ENCODE peak calls at places on chromosomes 2 and 18, in four cellular contexts. One of them, this sample, is unnamed.

GRCh38 chr18:12911025-12911927 is 27.2 kb upstream of the PTPN2 start:
- DNase-seq in mesothelial cell of epicardium: no peak
- DNase-seq in ovary: peak; percentile 40
- DNase-seq in CD8-positive, alpha-beta T cell: peak; percentile 58
- DNase-seq in this sample: peak; percentile 32

GRCh38 chr2:230326453-230327417 is at the start of gene SP140L:
- DNase-seq in mesothelial cell of epicardium: no peak
- DNase-seq in ovary: peak; percentile 80
- DNase-seq in CD8-positive, alpha-beta T cell: peak; percentile 81
- DNase-seq in this sample: peak; percentile 51

GRCh38 chr2:101520246-101520645 is 45.3 kb upstream of the RFX8 start:
- DNase-seq in mesothelial cell of epicardium: no peak
- DNase-seq in ovary: no peak
- DNase-seq in CD8-positive, alpha-beta T cell: no peak
- DNase-seq in this sample: no peak

GRCh38 chr18:905307-905947 is 756 bp downstream of the ADCYAP1 start:
- DNase-seq in mesothelial cell of epicardium: no peak
- DNase-seq in ovary: no peak
- DNase-seq in CD8-positive, alpha-beta T cell: no peak
- DNase-seq in this sample: peak; percentile 4

GRCh38 chr2:65919579-65920188 is 487.3 kb upstream of the SPRED2 start:
- DNase-seq in mesothelial cell of epicardium: no peak
- DNase-seq in ovary: no peak
- DNase-seq in CD8-positive, alpha-beta T cell: no peak
- DNase-seq in this sample: no peak

GRCh38 chr18:13103366-13103765 is 112.2 kb downstream of the CEP192 start:
- DNase-seq in mesothelial cell of epicardium: no peak
- DNase-seq in ovary: no peak
- DNase-seq in CD8-positive, alpha-beta T cell: no peak
- DNase-seq in this sample: no peak

GRCh38 chr2:102975996-102976636 is 214.3 kb downstream of the TMEM182 start:
- DNase-seq in mesothelial cell of epicardium: peak; percentile 39
- DNase-seq in ovary: no peak
- DNase-seq in CD8-positive, alpha-beta T cell: no peak
- DNase-seq in this sample: no peak

GRCh38 chr2:232465061-232465460 is 9.1 kb downstream of the ALPI start:
- DNase-seq in mesothelial cell of epicardium: no peak
- DNase-seq in ovary: no peak
- DNase-seq in CD8-positive, alpha-beta T cell: no peak
- DNase-seq in this sample: no peak

GRCh38 chr18:74540689-74541421 is 6.6 kb downstream of the CNDP1 start:
- DNase-seq in mesothelial cell of epicardium: no peak
- DNase-seq in ovary: no peak
- DNase-seq in CD8-positive, alpha-beta T cell: no peak
- DNase-seq in this sample: no peak

GRCh38 chr2:60002158-60002867 is 551.1 kb downstream of the BCL11A start:
- DNase-seq in mesothelial cell of epicardium: no peak
- DNase-seq in ovary: no peak
- DNase-seq in CD8-positive, alpha-beta T cell: no peak
- DNase-seq in this sample: no peak

GRCh38 chr18:9147440-9148238 is 11.1 kb downstream of the ANKRD12 start:
- DNase-seq in mesothelial cell of epicardium: no peak
- DNase-seq in ovary: no peak
- DNase-seq in CD8-positive, alpha-beta T cell: no peak
- DNase-seq in this sample: no peak

GRCh38 chr2:137986268-137986667 is 22.0 kb downstream of the HNMT start:
- DNase-seq in mesothelial cell of epicardium: no peak
- DNase-seq in ovary: no peak
- DNase-seq in CD8-positive, alpha-beta T cell: no peak
- DNase-seq in this sample: no peak

GRCh38 chr2:197838036-197838435 is 33.6 kb downstream of the PLCL1 start:
- DNase-seq in mesothelial cell of epicardium: no peak
- DNase-seq in ovary: no peak
- DNase-seq in CD8-positive, alpha-beta T cell: no peak
- DNase-seq in this sample: peak; percentile 27

GRCh38 chr18:23053756-23054457 is 81.4 kb upstream of the CABLES1 start:
- DNase-seq in mesothelial cell of epicardium: peak; percentile 47
- DNase-seq in ovary: no peak
- DNase-seq in CD8-positive, alpha-beta T cell: no peak
- DNase-seq in this sample: no peak

GRCh38 chr18:23530195-23530594 is 26.9 kb downstream of the RMC1 start:
- DNase-seq in mesothelial cell of epicardium: no peak
- DNase-seq in ovary: no peak
- DNase-seq in CD8-positive, alpha-beta T cell: no peak
- DNase-seq in this sample: no peak

GRCh38 chr2:119823734-119824334 is 64.1 kb downstream of the PTPN4 start:
- DNase-seq in mesothelial cell of epicardium: no peak
- DNase-seq in ovary: no peak
- DNase-seq in CD8-positive, alpha-beta T cell: peak; percentile 42
- DNase-seq in this sample: no peak

GRCh38 chr2:138522556-138522955 is 21.0 kb downstream of the SPOPL start:
- DNase-seq in mesothelial cell of epicardium: no peak
- DNase-seq in ovary: no peak
- DNase-seq in CD8-positive, alpha-beta T cell: no peak
- DNase-seq in this sample: no peak

GRCh38 chr2:124145982-124146381 is 120.9 kb downstream of the CNTNAP5 start:
- DNase-seq in mesothelial cell of epicardium: no peak
- DNase-seq in ovary: no peak
- DNase-seq in CD8-positive, alpha-beta T cell: no peak
- DNase-seq in this sample: no peak

GRCh38 chr2:200369886-200370285 is 63.4 kb downstream of the SPATS2L start:
- DNase-seq in mesothelial cell of epicardium: no peak
- DNase-seq in ovary: no peak
- DNase-seq in CD8-positive, alpha-beta T cell: no peak
- DNase-seq in this sample: no peak

GRCh38 chr2:105935048-105935447 is 190.3 kb downstream of the NCK2 start:
- DNase-seq in mesothelial cell of epicardium: no peak
- DNase-seq in ovary: no peak
- DNase-seq in CD8-positive, alpha-beta T cell: no peak
- DNase-seq in this sample: no peak

GRCh38 chr2:1802046-1802445 is 57.7 kb upstream of the PXDN start:
- DNase-seq in mesothelial cell of epicardium: no peak
- DNase-seq in ovary: no peak
- DNase-seq in CD8-positive, alpha-beta T cell: no peak
- DNase-seq in this sample: no peak

GRCh38 chr18:6054443-6054842 is 159.1 kb upstream of the TMEM200C start:
- DNase-seq in mesothelial cell of epicardium: no peak
- DNase-seq in ovary: no peak
- DNase-seq in CD8-positive, alpha-beta T cell: no peak
- DNase-seq in this sample: no peak

GRCh38 chr2:42254186-42254911 is 85.2 kb downstream of the EML4 start:
- DNase-seq in mesothelial cell of epicardium: no peak
- DNase-seq in ovary: no peak
- DNase-seq in CD8-positive, alpha-beta T cell: no peak
- DNase-seq in this sample: no peak

GRCh38 chr18:42474577-42474976 is 519.5 kb downstream of the PIK3C3 start:
- DNase-seq in mesothelial cell of epicardium: no peak
- DNase-seq in ovary: no peak
- DNase-seq in CD8-positive, alpha-beta T cell: no peak
- DNase-seq in this sample: no peak

GRCh38 chr2:96103906-96104861 is 12.2 kb downstream of the ADRA2B start:
- DNase-seq in mesothelial cell of epicardium: no peak
- DNase-seq in ovary: peak; percentile 8
- DNase-seq in CD8-positive, alpha-beta T cell: no peak
- DNase-seq in this sample: no peak

GRCh38 chr2:62205554-62205953 is 9.6 kb downstream of the B3GNT2 start:
- DNase-seq in mesothelial cell of epicardium: no peak
- DNase-seq in ovary: no peak
- DNase-seq in CD8-positive, alpha-beta T cell: no peak
- DNase-seq in this sample: no peak

GRCh38 chr2:200288670-200289429 is 17.6 kb upstream of the SPATS2L start:
- DNase-seq in mesothelial cell of epicardium: no peak
- DNase-seq in ovary: no peak
- DNase-seq in CD8-positive, alpha-beta T cell: no peak
- DNase-seq in this sample: no peak

GRCh38 chr2:215430528-215431187 is 5.2 kb downstream of the FN1 start:
- DNase-seq in mesothelial cell of epicardium: no peak
- DNase-seq in ovary: no peak
- DNase-seq in CD8-positive, alpha-beta T cell: no peak
- DNase-seq in this sample: no peak

GRCh38 chr2:96928277-96928781 is 58.1 kb downstream of the FAM178B start:
- DNase-seq in mesothelial cell of epicardium: no peak
- DNase-seq in ovary: no peak
- DNase-seq in CD8-positive, alpha-beta T cell: no peak
- DNase-seq in this sample: no peak

GRCh38 chr2:128376241-128377041 is 57.8 kb upstream of the HS6ST1 start:
- DNase-seq in mesothelial cell of epicardium: no peak
- DNase-seq in ovary: no peak
- DNase-seq in CD8-positive, alpha-beta T cell: no peak
- DNase-seq in this sample: no peak

GRCh38 chr18:55778731-55779460 is 190.9 kb upstream of the TCF4 start:
- DNase-seq in mesothelial cell of epicardium: no peak
- DNase-seq in ovary: no peak
- DNase-seq in CD8-positive, alpha-beta T cell: no peak
- DNase-seq in this sample: no peak

GRCh38 chr18:44887227-44887631 is 206.5 kb downstream of the SETBP1 start:
- DNase-seq in mesothelial cell of epicardium: no peak
- DNase-seq in ovary: no peak
- DNase-seq in CD8-positive, alpha-beta T cell: no peak
- DNase-seq in this sample: no peak

GRCh38 chr2:44772131-44772530 is 169.4 kb upstream of the SIX3 start:
- DNase-seq in mesothelial cell of epicardium: no peak
- DNase-seq in ovary: no peak
- DNase-seq in CD8-positive, alpha-beta T cell: no peak
- DNase-seq in this sample: no peak

GRCh38 chr2:8144785-8145184 is 537.1 kb upstream of the ID2 start:
- DNase-seq in mesothelial cell of epicardium: no peak
- DNase-seq in ovary: no peak
- DNase-seq in CD8-positive, alpha-beta T cell: no peak
- DNase-seq in this sample: no peak

GRCh38 chr2:17373736-17374135 is 144.5 kb downstream of the RAD51AP2 start:
- DNase-seq in mesothelial cell of epicardium: no peak
- DNase-seq in ovary: no peak
- DNase-seq in CD8-positive, alpha-beta T cell: no peak
- DNase-seq in this sample: no peak

GRCh38 chr2:95349568-95350319 is 52.6 kb downstream of the KCNIP3 start:
- DNase-seq in mesothelial cell of epicardium: peak; percentile 31
- DNase-seq in ovary: peak; percentile 36
- DNase-seq in CD8-positive, alpha-beta T cell: no peak
- DNase-seq in this sample: no peak

GRCh38 chr2:236767951-236768350 is 198.3 kb downstream of the ACKR3 start:
- DNase-seq in mesothelial cell of epicardium: no peak
- DNase-seq in ovary: no peak
- DNase-seq in CD8-positive, alpha-beta T cell: no peak
- DNase-seq in this sample: no peak

GRCh38 chr2:231642631-231643493 is 50.2 kb downstream of the TEX44 start:
- DNase-seq in mesothelial cell of epicardium: peak; percentile 66
- DNase-seq in ovary: peak; percentile 79
- DNase-seq in CD8-positive, alpha-beta T cell: peak; percentile 23
- DNase-seq in this sample: peak; percentile 54

GRCh38 chr2:240299710-240300068 is 135.8 kb upstream of the GPC1 start:
- DNase-seq in mesothelial cell of epicardium: peak; percentile 27
- DNase-seq in ovary: peak; percentile 13
- DNase-seq in CD8-positive, alpha-beta T cell: no peak
- DNase-seq in this sample: no peak